ENCODE peak calls at places on chromosome 10, in nine cellular contexts. R is K562; B is gastroesophageal sphincter; F is activated naive CD8-positive, alpha-beta T cell treated with anti-CD3 and anti-CD28 coated beads, Interleukin-2, amount 50 U/mL, for 24 hours; Y is SK-N-SH treated with all-trans-retinoic acid at 6 μM for 48 hours; P is right cardiac atrium; Q is RWPE2; U is activated T-cell treated with anti-CD3 and anti-CD28 coated beads, Interleukin-2, amount 50 U/mL, for 72 hours; S is naive B cell. H is an unnamed sample.

GRCh38 chr10:132626019-132626760 is 88.6 kb downstream of the INPP5A start:
- ATAC-seq in U (no peak), F (no peak), Y (no peak), S (no peak), R (no peak), B (no peak), Q (no peak), P (no peak), H (no peak)

GRCh38 chr10:120076966-120077706 is 184.6 kb downstream of the SEC23IP start:
- ATAC-seq in S (no peak), Y (no peak), P (no peak), U (no peak), R (no peak), Q (no peak), F (no peak), B (no peak), H (no peak)

GRCh38 chr10:33208166-33208565 is 126.3 kb downstream of the NRP1 start:
- ATAC-seq in R (no peak), U (no peak), S (no peak), Q (no peak), P (no peak), B (no peak), Y (no peak), F (no peak), H (no peak)

GRCh38 chr10:99548041-99548530 is 15.3 kb downstream of the NKX2-3 start:
- ATAC-seq in Q (peak; percentile 67), Y (peak; percentile 88), U (peak; percentile 62), R (peak; percentile 36), B (no peak), S (peak; percentile 58), P (no peak), F (peak; percentile 73), H (peak; percentile 31)

GRCh38 chr10:131065673-131066331 is 245.7 kb downstream of the TCERG1L start:
- ATAC-seq in S (no peak), P (no peak), Y (no peak), F (no peak), U (no peak), R (no peak), Q (no peak), B (no peak), H (no peak)

GRCh38 chr10:133230387-133231195 is 574 bp downstream of the UTF1 start:
- ATAC-seq in R (peak; percentile 59), B (no peak), Y (no peak), S (peak; percentile 81), P (no peak), U (no peak), Q (no peak), F (no peak), H (no peak)

GRCh38 chr10:34768261-34768971 is 46.7 kb downstream of the PARD3 start:
- ATAC-seq in U (no peak), Q (peak; percentile 96), P (peak; percentile 97), F (no peak), Y (peak; percentile 84), R (no peak), S (no peak), B (peak; percentile 91), H (no peak)

GRCh38 chr10:59587083-59587755 is 122.4 kb downstream of the SLC16A9 start:
- ATAC-seq in S (no peak), Q (peak; percentile 83), P (no peak), R (no peak), F (no peak), B (no peak), U (no peak), Y (no peak), H (no peak)

GRCh38 chr10:74104480-74104879 is 46.1 kb downstream of the AP3M1 start:
- ATAC-seq in F (no peak), S (no peak), Y (no peak), R (no peak), U (no peak), P (no peak), Q (no peak), B (no peak), H (no peak)

GRCh38 chr10:121457729-121458128 is 140.5 kb downstream of the FGFR2 start:
- ATAC-seq in S (no peak), U (no peak), F (no peak), B (no peak), R (no peak), Y (no peak), P (no peak), Q (no peak), H (no peak)

GRCh38 chr10:5552376-5553321 is 27.9 kb downstream of the CALML3 start:
- ATAC-seq in S (no peak), U (no peak), R (no peak), Q (no peak), Y (no peak), F (no peak), P (no peak), B (no peak), H (no peak)

GRCh38 chr10:60626037-60626436 is 152.2 kb upstream of the CDK1 start:
- ATAC-seq in R (no peak), F (no peak), B (no peak), S (no peak), U (no peak), Q (no peak), P (no peak), Y (no peak), H (no peak)

GRCh38 chr10:89238956-89239713 is 12.4 kb downstream of the LIPA start:
- ATAC-seq in Q (no peak), Y (no peak), F (no peak), B (no peak), R (peak; percentile 34), U (no peak), P (peak; percentile 75), S (no peak), H (peak; percentile 34)

GRCh38 chr10:27625452-27626345 is 119.9 kb downstream of the MKX start:
- ATAC-seq in R (no peak), S (no peak), P (no peak), B (no peak), Q (no peak), Y (no peak), U (no peak), F (no peak), H (no peak)

GRCh38 chr10:98253499-98253898 is 14.5 kb downstream of the LOXL4 start:
- ATAC-seq in U (no peak), F (no peak), P (no peak), Q (no peak), S (no peak), B (no peak), Y (no peak), R (no peak), H (no peak)

GRCh38 chr10:112763916-112764520 is 186.0 kb upstream of the TCF7L2 start:
- ATAC-seq in Q (no peak), S (no peak), F (no peak), B (no peak), P (no peak), Y (no peak), R (no peak), U (no peak), H (no peak)

GRCh38 chr10:77801474-77802238 is 124.9 kb downstream of the DLG5 start:
- ATAC-seq in U (peak; percentile 97), F (peak; percentile 89), Y (no peak), Q (peak; percentile 57), R (no peak), S (no peak), P (no peak), B (no peak), H (peak; percentile 93)

GRCh38 chr10:63431962-63432797 is 33.6 kb downstream of the JMJD1C start:
- ATAC-seq in U (peak; percentile 86), Y (no peak), B (no peak), P (no peak), Q (peak; percentile 18), F (peak; percentile 94), S (no peak), R (peak; percentile 36), H (peak; percentile 92)